ENCODE peak calls at places on chromosomes 12 and 14, in ten cellular contexts. Y, V, A, H, M, B, Q, N, F and X are unnamed samples.

GRCh38 chr12:49846033-49846432 is 3.1 kb upstream of the BCDIN3D start:
- DNase-seq in Y (no peak), V (no peak), A (no peak), H (no peak), M (no peak), B (no peak), Q (no peak), N (no peak), F (no peak), X (no peak)

GRCh38 chr12:48739618-48740269 is 23.2 kb upstream of the CCNT1 start:
- DNase-seq in Y (no peak), V (no peak), A (no peak), H (no peak), M (no peak), B (no peak), Q (no peak), N (no peak), F (no peak), X (no peak)

GRCh38 chr14:87261621-87262020 is 731.4 kb downstream of the GALC start:
- DNase-seq in Y (no peak), V (no peak), A (no peak), H (no peak), M (no peak), B (no peak), Q (no peak), N (no peak), F (no peak), X (no peak)

GRCh38 chr14:102212845-102213244 is 73.1 kb downstream of the WDR20 start:
- DNase-seq in Y (no peak), V (no peak), A (no peak), H (no peak), M (no peak), B (no peak), Q (no peak), N (peak), F (no peak), X (no peak)

GRCh38 chr14:44165286-44165685 is 341.8 kb downstream of the FSCB start:
- DNase-seq in Y (no peak), V (no peak), A (no peak), H (no peak), M (no peak), B (no peak), Q (no peak), N (no peak), F (no peak), X (no peak)

GRCh38 chr14:26709019-26709418 is 111.2 kb upstream of the NOVA1 start:
- DNase-seq in Y (no peak), V (no peak), A (no peak), H (no peak), M (no peak), B (no peak), Q (no peak), N (no peak), F (peak), X (no peak)

GRCh38 chr12:6700646-6701051 is at the start of gene PIANP:
- DNase-seq in Y (no peak), V (peak), A (peak), H (peak), M (no peak), B (peak), Q (peak), N (no peak), F (no peak), X (peak)

GRCh38 chr12:39103552-39104165 is 198.3 kb upstream of the CPNE8 start:
- DNase-seq in Y (peak), V (no peak), A (no peak), H (peak), M (no peak), B (peak), Q (no peak), N (no peak), F (peak), X (peak)

GRCh38 chr14:52227559-52228222 is 39.8 kb upstream of the PTGDR start:
- DNase-seq in Y (no peak), V (no peak), A (no peak), H (no peak), M (no peak), B (no peak), Q (no peak), N (no peak), F (no peak), X (no peak)

GRCh38 chr12:128969480-128970055 is 116.3 kb downstream of the GLT1D1 start:
- DNase-seq in Y (peak), V (no peak), A (peak), H (peak), M (peak), B (no peak), Q (no peak), N (no peak), F (no peak), X (peak)

GRCh38 chr14:56487761-56488160 is 91.8 kb upstream of the TMEM260 start:
- DNase-seq in Y (no peak), V (no peak), A (no peak), H (no peak), M (no peak), B (no peak), Q (no peak), N (no peak), F (peak), X (no peak)

GRCh38 chr14:81390706-81391105 is 9.4 kb downstream of the STON2 start:
- DNase-seq in Y (no peak), V (no peak), A (no peak), H (no peak), M (no peak), B (no peak), Q (no peak), N (no peak), F (no peak), X (no peak)

GRCh38 chr12:16300222-16300621 is 22.7 kb upstream of the SLC15A5 start:
- DNase-seq in Y (no peak), V (no peak), A (no peak), H (no peak), M (no peak), B (no peak), Q (no peak), N (no peak), F (no peak), X (no peak)

GRCh38 chr14:46405095-46405494 is 246.5 kb downstream of the RPL10L start:
- DNase-seq in Y (no peak), V (no peak), A (no peak), H (no peak), M (no peak), B (no peak), Q (no peak), N (no peak), F (peak), X (no peak)

GRCh38 chr12:92961949-92962348 is 32.9 kb upstream of the EEA1 start:
- DNase-seq in Y (no peak), V (no peak), A (no peak), H (no peak), M (no peak), B (no peak), Q (no peak), N (no peak), F (no peak), X (no peak)

GRCh38 chr14:76651410-76652055 is 109.7 kb upstream of the VASH1 start:
- DNase-seq in Y (no peak), V (no peak), A (no peak), H (no peak), M (no peak), B (no peak), Q (no peak), N (no peak), F (no peak), X (no peak)

GRCh38 chr14:91889477-91890211 is 22.3 kb upstream of the TC2N start:
- DNase-seq in Y (no peak), V (no peak), A (no peak), H (no peak), M (peak), B (no peak), Q (no peak), N (no peak), F (no peak), X (no peak)

GRCh38 chr14:104294628-104294982 is 156.2 kb downstream of the KIF26A start:
- DNase-seq in Y (no peak), V (no peak), A (no peak), H (no peak), M (no peak), B (no peak), Q (no peak), N (peak), F (no peak), X (no peak)

GRCh38 chr12:129871991-129872969 is 31.5 kb downstream of the TMEM132D start:
- DNase-seq in Y (no peak), V (no peak), A (no peak), H (no peak), M (no peak), B (no peak), Q (no peak), N (no peak), F (no peak), X (no peak)

GRCh38 chr14:83867871-83868270 is 1662.1 kb upstream of the FLRT2 start:
- DNase-seq in Y (no peak), V (no peak), A (no peak), H (no peak), M (no peak), B (no peak), Q (no peak), N (no peak), F (no peak), X (no peak)

GRCh38 chr14:100135784-100136183 is 23.7 kb downstream of the DEGS2 start:
- DNase-seq in Y (no peak), V (no peak), A (no peak), H (no peak), M (no peak), B (no peak), Q (no peak), N (no peak), F (no peak), X (no peak)

GRCh38 chr12:105561981-105562726 is 231.7 kb downstream of the C12orf75 start:
- DNase-seq in Y (no peak), V (peak), A (no peak), H (no peak), M (no peak), B (peak), Q (no peak), N (peak), F (peak), X (no peak)

GRCh38 chr12:89968151-89968699 is 259.6 kb upstream of the ATP2B1 start:
- DNase-seq in Y (no peak), V (no peak), A (no peak), H (no peak), M (no peak), B (no peak), Q (no peak), N (no peak), F (no peak), X (no peak)

GRCh38 chr14:92603309-92604257 is 90.0 kb downstream of the RIN3 start:
- DNase-seq in Y (no peak), V (no peak), A (no peak), H (peak), M (no peak), B (peak), Q (peak), N (no peak), F (no peak), X (peak)

GRCh38 chr14:54702492-54702891 is 135.6 kb downstream of the SAMD4A start:
- DNase-seq in Y (no peak), V (no peak), A (no peak), H (no peak), M (no peak), B (no peak), Q (no peak), N (no peak), F (no peak), X (no peak)

GRCh38 chr12:113253532-113254285 is 32.4 kb downstream of the TPCN1 start:
- DNase-seq in Y (no peak), V (no peak), A (no peak), H (no peak), M (no peak), B (no peak), Q (no peak), N (no peak), F (no peak), X (no peak)

GRCh38 chr12:4423528-4424195 is 22.0 kb downstream of the FGF6 start:
- DNase-seq in Y (no peak), V (no peak), A (no peak), H (no peak), M (no peak), B (no peak), Q (no peak), N (no peak), F (no peak), X (no peak)

GRCh38 chr12:1808798-1809480 is 11.4 kb upstream of the LRTM2 start:
- DNase-seq in Y (no peak), V (no peak), A (no peak), H (no peak), M (no peak), B (no peak), Q (no peak), N (peak), F (no peak), X (no peak)

GRCh38 chr14:32710351-32711102 is 228.2 kb upstream of the NPAS3 start:
- DNase-seq in Y (no peak), V (no peak), A (no peak), H (no peak), M (no peak), B (peak), Q (no peak), N (no peak), F (no peak), X (no peak)

GRCh38 chr14:64725360-64725815 is 21.2 kb downstream of the PLEKHG3 start:
- DNase-seq in Y (no peak), V (no peak), A (no peak), H (no peak), M (no peak), B (no peak), Q (no peak), N (peak), F (no peak), X (no peak)

GRCh38 chr14:24275524-24276139 is 4.2 kb upstream of the RABGGTA start:
- DNase-seq in Y (no peak), V (no peak), A (no peak), H (no peak), M (no peak), B (no peak), Q (no peak), N (no peak), F (no peak), X (no peak)

GRCh38 chr12:65886996-65887395 is 62.7 kb downstream of the HMGA2 start:
- DNase-seq in Y (no peak), V (no peak), A (no peak), H (no peak), M (no peak), B (no peak), Q (no peak), N (no peak), F (no peak), X (no peak)

GRCh38 chr14:105255021-105255507 is 6.7 kb downstream of the BTBD6 start:
- DNase-seq in Y (no peak), V (no peak), A (no peak), H (no peak), M (no peak), B (peak), Q (no peak), N (no peak), F (no peak), X (no peak)

GRCh38 chr12:51910691-51911090 is 3.4 kb downstream of the ACVRL1 start:
- DNase-seq in Y (no peak), V (no peak), A (no peak), H (no peak), M (no peak), B (no peak), Q (no peak), N (no peak), F (no peak), X (no peak)

GRCh38 chr14:102799684-102800562 is 22.7 kb downstream of the TRAF3 start:
- DNase-seq in Y (no peak), V (peak), A (no peak), H (no peak), M (no peak), B (peak), Q (no peak), N (no peak), F (no peak), X (no peak)

GRCh38 chr12:5461966-5462365 is 30.1 kb downstream of the NTF3 start:
- DNase-seq in Y (no peak), V (no peak), A (no peak), H (no peak), M (no peak), B (no peak), Q (no peak), N (no peak), F (no peak), X (no peak)

GRCh38 chr14:41739203-41739602 is 132.5 kb downstream of the LRFN5 start:
- DNase-seq in Y (no peak), V (no peak), A (no peak), H (no peak), M (no peak), B (no peak), Q (no peak), N (no peak), F (no peak), X (no peak)

GRCh38 chr12:130984183-130985058 is 30.7 kb downstream of the ADGRD1 start:
- DNase-seq in Y (no peak), V (no peak), A (no peak), H (no peak), M (no peak), B (no peak), Q (no peak), N (no peak), F (no peak), X (no peak)

GRCh38 chr12:113306382-113306781 is 28.5 kb downstream of the SLC8B1 start:
- DNase-seq in Y (no peak), V (no peak), A (no peak), H (no peak), M (no peak), B (no peak), Q (no peak), N (no peak), F (no peak), X (no peak)